ENCODE peak calls at places on chromosomes 4 and X, in nine cellular contexts. One of them, this sample, is unnamed.

GRCh38 chrX:10457092-10457491 is 163.3 kb downstream of the MID1 start:
- DNase-seq in gastrocnemius medialis: no peak
- DNase-seq in AG04450: no peak
- DNase-seq in ascending aorta: no peak
- DNase-seq in ovary: no peak
- DNase-seq in PC-3: no peak
- DNase-seq in MM.1S: no peak
- DNase-seq in OCI-LY7: no peak
- DNase-seq in fibroblast of lung: peak
- DNase-seq in this sample: no peak

GRCh38 chr4:25702848-25703247 is 47.2 kb downstream of the SLC34A2 start:
- DNase-seq in MM.1S: no peak
- DNase-seq in gastrocnemius medialis: no peak
- DNase-seq in fibroblast of lung: peak
- DNase-seq in ascending aorta: no peak
- DNase-seq in OCI-LY7: no peak
- DNase-seq in AG04450: no peak
- DNase-seq in ovary: no peak
- DNase-seq in PC-3: peak
- DNase-seq in this sample: peak

GRCh38 chrX:64204252-64204651 is 1.3 kb downstream of the AMER1 start:
- DNase-seq in AG04450: no peak
- DNase-seq in ovary: peak
- DNase-seq in OCI-LY7: no peak
- DNase-seq in PC-3: no peak
- DNase-seq in MM.1S: no peak
- DNase-seq in gastrocnemius medialis: peak
- DNase-seq in ascending aorta: no peak
- DNase-seq in fibroblast of lung: peak
- DNase-seq in this sample: peak

GRCh38 chr4:76615999-76616398 is 181.0 kb downstream of the SHROOM3 start:
- DNase-seq in PC-3: no peak
- DNase-seq in OCI-LY7: no peak
- DNase-seq in ascending aorta: no peak
- DNase-seq in AG04450: no peak
- DNase-seq in MM.1S: no peak
- DNase-seq in fibroblast of lung: peak
- DNase-seq in ovary: no peak
- DNase-seq in gastrocnemius medialis: no peak
- DNase-seq in this sample: no peak

GRCh38 chrX:136586386-136586785 is 54.4 kb downstream of the VGLL1 start:
- DNase-seq in PC-3: peak
- DNase-seq in OCI-LY7: no peak
- DNase-seq in ascending aorta: no peak
- DNase-seq in gastrocnemius medialis: no peak
- DNase-seq in fibroblast of lung: no peak
- DNase-seq in AG04450: no peak
- DNase-seq in MM.1S: no peak
- DNase-seq in ovary: no peak
- DNase-seq in this sample: peak

GRCh38 chrX:50165727-50166126 is 35.1 kb downstream of the AKAP4 start:
- DNase-seq in ovary: no peak
- DNase-seq in MM.1S: no peak
- DNase-seq in PC-3: no peak
- DNase-seq in AG04450: no peak
- DNase-seq in ascending aorta: no peak
- DNase-seq in OCI-LY7: no peak
- DNase-seq in gastrocnemius medialis: no peak
- DNase-seq in fibroblast of lung: no peak
- DNase-seq in this sample: no peak

GRCh38 chr4:15353207-15353606 is 74.6 kb upstream of the C1QTNF7 start:
- DNase-seq in fibroblast of lung: peak
- DNase-seq in AG04450: no peak
- DNase-seq in ovary: no peak
- DNase-seq in OCI-LY7: no peak
- DNase-seq in PC-3: no peak
- DNase-seq in gastrocnemius medialis: no peak
- DNase-seq in ascending aorta: no peak
- DNase-seq in MM.1S: no peak
- DNase-seq in this sample: no peak

GRCh38 chrX:130009658-130010223 is 27.3 kb downstream of the BCORL1 start:
- DNase-seq in gastrocnemius medialis: no peak
- DNase-seq in fibroblast of lung: no peak
- DNase-seq in OCI-LY7: no peak
- DNase-seq in MM.1S: no peak
- DNase-seq in ovary: no peak
- DNase-seq in PC-3: no peak
- DNase-seq in ascending aorta: no peak
- DNase-seq in AG04450: no peak
- DNase-seq in this sample: no peak

GRCh38 chr4:180798016-180798574 is 1445.1 kb upstream of the TENM3 start:
- DNase-seq in ascending aorta: no peak
- DNase-seq in gastrocnemius medialis: no peak
- DNase-seq in fibroblast of lung: no peak
- DNase-seq in MM.1S: no peak
- DNase-seq in AG04450: no peak
- DNase-seq in ovary: no peak
- DNase-seq in PC-3: no peak
- DNase-seq in OCI-LY7: no peak
- DNase-seq in this sample: no peak

GRCh38 chrX:136580316-136580715 is 48.3 kb downstream of the VGLL1 start:
- DNase-seq in ovary: no peak
- DNase-seq in OCI-LY7: no peak
- DNase-seq in PC-3: no peak
- DNase-seq in fibroblast of lung: no peak
- DNase-seq in MM.1S: no peak
- DNase-seq in ascending aorta: no peak
- DNase-seq in gastrocnemius medialis: no peak
- DNase-seq in AG04450: no peak
- DNase-seq in this sample: no peak

GRCh38 chrX:79415056-79415455 is 47.9 kb upstream of the ITM2A start:
- DNase-seq in gastrocnemius medialis: no peak
- DNase-seq in fibroblast of lung: no peak
- DNase-seq in AG04450: no peak
- DNase-seq in OCI-LY7: no peak
- DNase-seq in PC-3: no peak
- DNase-seq in ovary: no peak
- DNase-seq in ascending aorta: no peak
- DNase-seq in MM.1S: no peak
- DNase-seq in this sample: no peak

GRCh38 chrX:79408623-79409322 is 41.6 kb upstream of the ITM2A start:
- DNase-seq in fibroblast of lung: no peak
- DNase-seq in PC-3: no peak
- DNase-seq in AG04450: no peak
- DNase-seq in MM.1S: no peak
- DNase-seq in ascending aorta: no peak
- DNase-seq in OCI-LY7: no peak
- DNase-seq in gastrocnemius medialis: no peak
- DNase-seq in ovary: no peak
- DNase-seq in this sample: no peak

GRCh38 chrX:79409657-79410056 is 42.5 kb upstream of the ITM2A start:
- DNase-seq in gastrocnemius medialis: no peak
- DNase-seq in ovary: no peak
- DNase-seq in PC-3: peak
- DNase-seq in MM.1S: no peak
- DNase-seq in OCI-LY7: no peak
- DNase-seq in fibroblast of lung: no peak
- DNase-seq in AG04450: no peak
- DNase-seq in ascending aorta: no peak
- DNase-seq in this sample: no peak

GRCh38 chrX:79413963-79414362 is 46.8 kb upstream of the ITM2A start:
- DNase-seq in OCI-LY7: no peak
- DNase-seq in gastrocnemius medialis: no peak
- DNase-seq in PC-3: no peak
- DNase-seq in fibroblast of lung: no peak
- DNase-seq in ascending aorta: no peak
- DNase-seq in ovary: no peak
- DNase-seq in MM.1S: no peak
- DNase-seq in AG04450: no peak
- DNase-seq in this sample: no peak

GRCh38 chrX:79413009-79413408 is 45.9 kb upstream of the ITM2A start:
- DNase-seq in PC-3: peak
- DNase-seq in ovary: no peak
- DNase-seq in AG04450: no peak
- DNase-seq in gastrocnemius medialis: no peak
- DNase-seq in OCI-LY7: peak
- DNase-seq in fibroblast of lung: no peak
- DNase-seq in ascending aorta: no peak
- DNase-seq in MM.1S: peak
- DNase-seq in this sample: peak
- TF ChIP-seq CTCF in PC-3: peak
- TF ChIP-seq CTCF in ovary: no peak
- TF ChIP-seq CTCF in AG04450: no peak
- TF ChIP-seq CTCF in gastrocnemius medialis: no peak
- TF ChIP-seq CTCF in OCI-LY7: peak
- TF ChIP-seq CTCF in fibroblast of lung: no peak
- TF ChIP-seq CTCF in ascending aorta: peak
- TF ChIP-seq CTCF in MM.1S: peak
- TF ChIP-seq CTCF in this sample: peak

DNA sequence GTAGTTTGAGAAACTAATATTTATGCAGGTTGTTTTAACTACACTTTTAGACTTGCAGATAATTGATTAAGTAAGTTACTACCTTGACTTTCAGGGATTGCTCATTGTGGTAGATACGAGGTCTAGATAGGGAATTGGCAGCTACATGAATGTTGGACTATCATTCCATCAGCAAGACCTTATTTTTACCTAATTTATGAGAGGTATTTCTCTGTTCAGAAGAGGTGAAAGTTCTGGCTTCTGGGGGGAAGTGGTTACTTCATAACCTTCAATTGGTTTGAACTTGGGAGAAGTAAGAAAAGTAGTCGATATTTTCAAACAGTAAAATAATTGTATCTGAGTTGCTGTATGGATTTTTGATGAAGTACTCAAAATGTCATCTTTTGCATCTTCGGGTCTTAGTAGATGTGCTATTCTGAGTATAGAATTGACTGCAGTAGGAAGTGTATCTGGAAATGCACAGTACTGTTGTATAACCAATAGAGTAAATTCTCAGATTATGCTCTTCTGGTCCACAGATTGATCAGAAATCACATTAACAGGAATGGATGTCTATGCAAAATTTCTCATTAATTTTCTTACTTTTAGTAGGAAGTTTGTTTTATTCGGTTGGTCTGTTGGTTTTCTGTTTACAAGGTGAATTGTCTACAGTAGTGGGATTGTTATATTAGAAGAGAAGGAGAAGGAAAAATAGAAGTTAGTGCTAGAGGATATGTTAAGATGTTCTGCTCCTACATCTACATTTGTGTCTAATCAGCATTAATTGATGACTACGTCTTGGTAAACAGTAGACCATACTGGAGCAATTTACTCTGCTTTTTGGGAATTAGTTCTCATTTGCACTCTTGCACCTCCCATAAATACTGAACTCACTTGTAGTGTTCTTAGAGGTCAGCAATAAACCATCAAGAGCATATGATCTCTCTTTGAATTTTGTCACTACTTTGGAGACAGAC is 3.0 kb downstream of the NFKB1 start:
- DNase-seq in PC-3: peak
- DNase-seq in MM.1S: no peak
- DNase-seq in fibroblast of lung: no peak
- DNase-seq in AG04450: no peak
- DNase-seq in ascending aorta: no peak
- DNase-seq in gastrocnemius medialis: no peak
- DNase-seq in ovary: no peak
- DNase-seq in OCI-LY7: peak
- DNase-seq in this sample: no peak
- H3K4me3 ChIP-seq in PC-3: peak
- H3K4me3 ChIP-seq in MM.1S: peak
- H3K4me3 ChIP-seq in fibroblast of lung: no peak
- H3K4me3 ChIP-seq in AG04450: no peak
- H3K4me3 ChIP-seq in ascending aorta: peak
- H3K4me3 ChIP-seq in gastrocnemius medialis: no peak
- H3K4me3 ChIP-seq in ovary: no peak
- H3K4me3 ChIP-seq in OCI-LY7: peak
- H3K4me3 ChIP-seq in this sample: no peak

DNA sequence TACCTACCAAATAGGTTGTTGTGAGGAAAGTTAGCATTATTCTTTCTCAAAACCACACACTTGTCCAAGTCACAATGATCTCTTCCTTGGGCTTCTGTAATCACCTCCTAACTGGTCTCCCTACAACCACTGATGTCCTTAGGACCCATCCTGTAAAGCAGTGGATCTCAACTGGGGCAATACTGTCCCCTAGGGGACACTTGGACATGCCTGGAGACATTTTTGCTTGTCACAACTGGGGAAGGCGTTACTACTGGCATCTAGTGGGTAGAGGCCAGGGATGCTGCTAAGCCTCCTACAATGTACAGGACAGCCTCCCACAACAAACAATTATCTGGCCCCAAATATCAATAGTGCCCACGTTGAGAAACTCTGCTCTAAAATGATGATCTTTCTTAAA is 118.7 kb upstream of the AP1S2 start:
- DNase-seq in OCI-LY7: peak
- DNase-seq in PC-3: peak
- DNase-seq in MM.1S: peak
- DNase-seq in ascending aorta: no peak
- DNase-seq in gastrocnemius medialis: peak
- DNase-seq in AG04450: no peak
- DNase-seq in fibroblast of lung: peak
- DNase-seq in ovary: no peak
- DNase-seq in this sample: peak
- TF ChIP-seq CTCF in OCI-LY7: peak
- TF ChIP-seq CTCF in PC-3: peak
- TF ChIP-seq CTCF in MM.1S: peak
- TF ChIP-seq CTCF in ascending aorta: peak
- TF ChIP-seq CTCF in gastrocnemius medialis: peak
- TF ChIP-seq CTCF in AG04450: peak
- TF ChIP-seq CTCF in fibroblast of lung: peak
- TF ChIP-seq CTCF in ovary: no peak
- TF ChIP-seq CTCF in this sample: peak

DNA sequence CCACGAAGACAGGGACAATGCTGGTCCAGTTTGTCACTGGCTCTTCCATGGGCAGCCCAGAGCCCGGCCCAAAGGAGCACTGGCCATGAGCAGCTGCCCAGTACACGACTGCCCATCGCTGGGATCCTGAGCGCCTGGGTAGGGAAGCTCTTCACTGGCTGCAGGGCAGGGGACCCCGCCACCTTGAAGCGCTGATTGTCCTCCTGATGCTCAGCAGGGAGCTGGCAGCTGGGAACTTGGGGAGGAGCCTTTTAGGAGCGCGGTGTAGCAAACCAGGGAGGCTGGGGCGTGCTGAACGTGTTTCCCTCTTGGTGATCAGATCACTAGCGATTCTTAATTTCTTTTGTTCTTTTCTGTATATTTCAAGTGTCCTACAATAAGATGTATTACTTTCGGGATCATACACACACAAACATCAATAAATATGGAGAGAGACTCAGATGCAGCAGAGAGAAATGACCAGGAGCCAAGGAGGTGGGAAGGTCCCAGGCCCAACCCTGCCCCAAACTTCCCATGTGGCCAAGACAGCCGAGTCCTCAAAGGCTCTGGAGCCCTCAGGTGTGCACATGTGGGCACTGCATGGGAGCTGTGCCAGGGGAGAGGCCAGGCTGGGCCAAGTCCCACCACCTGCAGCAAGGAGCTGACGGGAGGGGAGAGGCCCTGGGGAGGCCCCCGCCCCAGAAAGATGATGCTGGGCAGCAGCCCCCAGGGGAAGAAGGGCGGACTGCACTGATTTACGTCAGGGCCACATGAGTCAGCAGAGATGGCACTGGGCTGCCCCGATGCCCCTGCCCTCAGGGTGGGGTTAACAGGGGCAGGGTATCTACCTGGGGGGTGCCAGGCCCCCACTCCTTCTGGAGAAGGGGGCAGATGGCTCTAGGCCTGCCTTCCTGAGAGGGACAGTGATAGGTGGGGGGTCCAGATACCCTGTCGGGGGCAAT is 1.6 kb downstream of the L1CAM start:
- DNase-seq in ascending aorta: no peak
- DNase-seq in ovary: no peak
- DNase-seq in OCI-LY7: no peak
- DNase-seq in PC-3: peak
- DNase-seq in AG04450: no peak
- DNase-seq in fibroblast of lung: no peak
- DNase-seq in gastrocnemius medialis: no peak
- DNase-seq in MM.1S: no peak
- DNase-seq in this sample: no peak
- H3K4me3 ChIP-seq in ascending aorta: no peak
- H3K4me3 ChIP-seq in ovary: no peak
- H3K4me3 ChIP-seq in OCI-LY7: no peak
- H3K4me3 ChIP-seq in PC-3: peak
- H3K4me3 ChIP-seq in AG04450: no peak
- H3K4me3 ChIP-seq in fibroblast of lung: no peak
- H3K4me3 ChIP-seq in gastrocnemius medialis: no peak
- H3K4me3 ChIP-seq in MM.1S: no peak
- H3K4me3 ChIP-seq in this sample: no peak

This sample was measured in astrocyte of the spinal cord.